ENCODE peak calls at places on chromosome 2, in nine cellular contexts. Z is T-helper 9 cell; W is neural progenitor cell; P is adrenal gland; Y is chondrocyte; Q is RKO; H is T-helper 1 cell; M is CD8-positive, alpha-beta T cell; B is retina. I is an unnamed sample.

GRCh38 chr2:236180831-236181453 is 12.8 kb upstream of the GBX2 start:
- DNase-seq in Z (peak; percentile 23), W (peak; percentile 83), P (peak; percentile 44), Y (no peak), Q (peak; percentile 73), H (no peak), M (no peak), B (peak; percentile 78), I (peak; percentile 26)

GRCh38 chr2:40448476-40449079 is 3.3 kb downstream of the SLC8A1 start:
- DNase-seq in Z (no peak), W (peak; percentile 52), P (no peak), Y (no peak), Q (peak; percentile 18), H (no peak), M (no peak), B (peak; percentile 33), I (no peak)

GRCh38 chr2:221554769-221555510 is 17.2 kb downstream of the EPHA4 start:
- DNase-seq in Z (no peak), W (peak; percentile 42), P (no peak), Y (no peak), Q (no peak), H (no peak), M (no peak), B (peak; percentile 64), I (peak; percentile 93)

GRCh38 chr2:221792971-221793670 is 221.0 kb upstream of the EPHA4 start:
- DNase-seq in Z (no peak), W (peak; percentile 66), P (no peak), Y (no peak), Q (no peak), H (no peak), M (no peak), B (no peak), I (no peak)

GRCh38 chr2:157404363-157404762 is 39.5 kb downstream of the CYTIP start:
- DNase-seq in Z (peak; percentile 53), W (no peak), P (no peak), Y (no peak), Q (peak; percentile 14), H (peak; percentile 59), M (peak; percentile 78), B (no peak), I (no peak)

GRCh38 chr2:197615033-197615652 is 60.2 kb downstream of the RFTN2 start:
- DNase-seq in Z (no peak), W (no peak), P (no peak), Y (no peak), Q (no peak), H (no peak), M (no peak), B (no peak), I (no peak)

GRCh38 chr2:162092656-162093556 is 18.9 kb upstream of the DPP4 start:
- DNase-seq in Z (no peak), W (no peak), P (peak; percentile 58), Y (no peak), Q (no peak), H (no peak), M (no peak), B (no peak), I (no peak)

GRCh38 chr2:94871226-94872087 is at the start of gene TEKT4:
- DNase-seq in Z (no peak), W (no peak), P (no peak), Y (peak; percentile 92), Q (no peak), H (no peak), M (no peak), B (peak; percentile 76), I (no peak)

GRCh38 chr2:168571061-168571460 is 115.0 kb downstream of the CERS6 start:
- DNase-seq in Z (no peak), W (no peak), P (no peak), Y (no peak), Q (no peak), H (no peak), M (no peak), B (no peak), I (no peak)

GRCh38 chr2:161814008-161814660 is 189.9 kb downstream of the SLC4A10 start:
- DNase-seq in Z (no peak), W (no peak), P (no peak), Y (no peak), Q (no peak), H (no peak), M (no peak), B (no peak), I (no peak)

GRCh38 chr2:135679125-135679524 is 62.5 kb upstream of the UBXN4 start:
- DNase-seq in Z (no peak), W (no peak), P (no peak), Y (no peak), Q (no peak), H (no peak), M (no peak), B (no peak), I (no peak)

GRCh38 chr2:30763151-30763660 is 44.0 kb downstream of the CAPN13 start:
- DNase-seq in Z (no peak), W (no peak), P (no peak), Y (peak; percentile 28), Q (no peak), H (no peak), M (no peak), B (no peak), I (no peak)